ENCODE peak calls at places on chromosome 3, in five cellular contexts. One of them, this sample, is unnamed. For H3K36me3, the result is how much of the 10 kb centered on the place peaks cover.

GRCh38 chr3:16768956-16769355 is 115.8 kb upstream of the PLCL2 start:
- DNase-seq in PC-3: peak
- DNase-seq in colonic mucosa: no peak
- DNase-seq in kidney: no peak
- DNase-seq in fibroblast of lung: no peak
- DNase-seq in this sample: no peak

GRCh38 chr3:58392191-58392590 is 41.4 kb downstream of the PDHB start:
- DNase-seq in PC-3: no peak
- DNase-seq in colonic mucosa: no peak
- DNase-seq in kidney: no peak
- DNase-seq in fibroblast of lung: no peak
- DNase-seq in this sample: no peak

GRCh38 chr3:72368331-72368975 is 479.8 kb downstream of the SHQ1 start:
- DNase-seq in PC-3: no peak
- DNase-seq in colonic mucosa: no peak
- DNase-seq in kidney: no peak
- DNase-seq in fibroblast of lung: peak
- DNase-seq in this sample: peak

GRCh38 chr3:48125026-48125704 is 63.1 kb downstream of the CDC25A start:
- DNase-seq in PC-3: no peak
- DNase-seq in colonic mucosa: no peak
- DNase-seq in kidney: no peak
- DNase-seq in fibroblast of lung: no peak
- DNase-seq in this sample: peak

GRCh38 chr3:133709139-133709538 is 37.1 kb upstream of the TF start:
- DNase-seq in PC-3: no peak
- DNase-seq in colonic mucosa: no peak
- DNase-seq in kidney: no peak
- DNase-seq in fibroblast of lung: no peak
- DNase-seq in this sample: no peak

GRCh38 chr3:15629860-15630597 is 28.5 kb downstream of the BTD start:
- DNase-seq in PC-3: peak
- DNase-seq in colonic mucosa: peak
- DNase-seq in kidney: no peak
- DNase-seq in fibroblast of lung: peak
- DNase-seq in this sample: peak

GRCh38 chr3:10474847-10475246 is 30.5 kb downstream of the ATP2B2 start:
- DNase-seq in PC-3: no peak
- DNase-seq in colonic mucosa: no peak
- DNase-seq in kidney: peak
- DNase-seq in fibroblast of lung: no peak
- DNase-seq in this sample: no peak

GRCh38 chr3:134846943-134847342 is 51.9 kb downstream of the EPHB1 start:
- DNase-seq in PC-3: peak
- DNase-seq in colonic mucosa: no peak
- DNase-seq in kidney: peak
- DNase-seq in fibroblast of lung: peak
- DNase-seq in this sample: peak

GRCh38 chr3:10977864-10978510 is 14.6 kb upstream of the SLC6A1 start:
- DNase-seq in PC-3: no peak
- DNase-seq in colonic mucosa: no peak
- DNase-seq in kidney: no peak
- DNase-seq in fibroblast of lung: no peak
- DNase-seq in this sample: peak

GRCh38 chr3:185595520-185595919 is 9.4 kb downstream of the SENP2 start:
- DNase-seq in PC-3: no peak
- DNase-seq in colonic mucosa: no peak
- DNase-seq in kidney: no peak
- DNase-seq in fibroblast of lung: no peak
- DNase-seq in this sample: no peak

GRCh38 chr3:32972482-32973146 is 21.2 kb downstream of the CCR4 start:
- DNase-seq in PC-3: no peak
- DNase-seq in colonic mucosa: no peak
- DNase-seq in kidney: no peak
- DNase-seq in fibroblast of lung: no peak
- DNase-seq in this sample: no peak

GRCh38 chr3:124924741-124925140 is 9.8 kb downstream of the MUC13 start:
- DNase-seq in PC-3: no peak
- DNase-seq in colonic mucosa: no peak
- DNase-seq in kidney: no peak
- DNase-seq in fibroblast of lung: peak
- DNase-seq in this sample: no peak

GRCh38 chr3:165125836-165126235 is 47.5 kb upstream of the SI start:
- DNase-seq in PC-3: no peak
- DNase-seq in colonic mucosa: no peak
- DNase-seq in kidney: no peak
- DNase-seq in fibroblast of lung: no peak
- DNase-seq in this sample: no peak

GRCh38 chr3:3586843-3587626 is 212.2 kb upstream of the LRRN1 start:
- DNase-seq in PC-3: no peak
- DNase-seq in colonic mucosa: no peak
- DNase-seq in kidney: no peak
- DNase-seq in fibroblast of lung: no peak
- DNase-seq in this sample: no peak

GRCh38 chr3:89223188-89223587 is 115.8 kb downstream of the EPHA3 start:
- DNase-seq in PC-3: no peak
- DNase-seq in colonic mucosa: no peak
- DNase-seq in kidney: no peak
- DNase-seq in fibroblast of lung: no peak
- DNase-seq in this sample: no peak

GRCh38 chr3:5055352-5056004 is 66.6 kb upstream of the ARL8B start:
- DNase-seq in PC-3: no peak
- DNase-seq in colonic mucosa: no peak
- DNase-seq in kidney: no peak
- DNase-seq in fibroblast of lung: no peak
- DNase-seq in this sample: no peak
- H3K9ac ChIP-seq in PC-3: no peak
- H3K9ac ChIP-seq in colonic mucosa: no peak
- H3K9ac ChIP-seq in kidney: no peak
- H3K9ac ChIP-seq in fibroblast of lung: no peak
- H3K9ac ChIP-seq in this sample: no peak

DNA sequence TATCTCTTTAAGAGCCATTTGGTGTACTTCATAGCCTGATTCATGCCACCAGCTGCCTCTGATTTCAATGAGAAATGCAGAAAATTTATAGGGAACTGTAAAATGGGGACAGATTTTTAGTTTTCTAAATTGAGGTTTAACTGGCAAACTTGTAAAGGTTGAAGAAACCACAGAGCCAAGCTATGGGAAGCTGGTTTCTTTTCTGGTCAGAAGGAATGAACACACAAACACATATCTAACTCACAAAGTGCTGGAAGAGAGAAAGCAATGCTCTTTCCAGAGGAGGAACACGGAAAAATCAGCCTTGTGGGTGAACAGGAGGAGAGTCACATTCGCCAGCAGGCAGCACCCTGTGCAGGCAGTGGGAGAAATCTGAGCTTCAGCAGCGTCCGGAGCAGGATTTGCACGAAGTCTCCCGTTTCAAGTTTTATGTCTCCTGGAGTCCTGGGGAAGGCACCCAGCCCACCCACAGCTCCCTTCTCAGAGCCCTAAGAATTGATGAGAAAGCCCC is 481 bp downstream of the MASP1 start:
- DNase-seq in PC-3: no peak
- DNase-seq in colonic mucosa: no peak
- DNase-seq in kidney: no peak
- DNase-seq in fibroblast of lung: peak
- DNase-seq in this sample: no peak
- TF ChIP-seq CTCF in PC-3: no peak
- TF ChIP-seq CTCF in colonic mucosa: no peak
- TF ChIP-seq CTCF in kidney: no peak
- TF ChIP-seq CTCF in fibroblast of lung: no peak
- TF ChIP-seq CTCF in this sample: no peak

DNA sequence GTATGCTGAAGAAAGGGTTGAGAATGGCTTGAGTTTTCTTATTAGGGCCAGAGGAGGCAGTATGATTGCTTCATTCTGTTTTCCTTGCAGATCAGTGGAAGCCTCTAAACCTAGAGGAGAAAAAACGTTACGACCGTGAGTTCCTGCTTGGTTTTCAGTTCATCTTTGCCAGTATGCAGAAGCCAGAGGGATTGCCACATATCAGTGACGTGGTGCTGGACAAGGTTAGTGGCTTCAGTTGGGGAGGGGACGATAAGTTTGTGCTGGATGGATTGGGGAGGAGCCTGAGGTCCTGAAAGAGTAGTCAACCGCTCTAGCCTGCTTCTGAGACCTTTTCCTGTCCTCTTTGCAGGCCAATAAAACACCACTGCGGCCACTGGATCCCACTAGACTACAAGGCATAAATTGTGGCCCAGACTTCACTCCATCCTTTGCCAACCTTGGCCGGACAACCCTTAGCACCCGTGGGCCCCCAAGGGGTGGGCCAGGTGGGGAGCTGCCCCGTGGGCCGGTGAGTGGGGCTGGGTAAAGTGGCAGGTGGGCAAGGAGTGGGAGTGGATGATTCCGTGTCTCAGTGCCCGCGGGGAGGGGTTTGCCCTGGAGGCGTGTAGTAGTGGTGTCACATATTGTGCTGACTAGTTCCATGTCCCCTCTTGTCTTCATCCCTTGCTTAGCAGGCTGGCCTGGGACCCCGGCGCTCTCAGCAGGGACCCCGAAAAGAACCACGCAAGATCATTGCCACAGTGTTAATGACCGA is 8.5 kb downstream of the EIF4G1 start:
- DNase-seq in PC-3: no peak
- DNase-seq in colonic mucosa: no peak
- DNase-seq in kidney: peak
- DNase-seq in fibroblast of lung: no peak
- DNase-seq in this sample: no peak
- H3K36me3 ChIP-seq in PC-3: half or more
- H3K36me3 ChIP-seq in colonic mucosa: under half
- H3K36me3 ChIP-seq in kidney: half or more
- H3K36me3 ChIP-seq in fibroblast of lung: half or more
- H3K36me3 ChIP-seq in this sample: half or more

DNA sequence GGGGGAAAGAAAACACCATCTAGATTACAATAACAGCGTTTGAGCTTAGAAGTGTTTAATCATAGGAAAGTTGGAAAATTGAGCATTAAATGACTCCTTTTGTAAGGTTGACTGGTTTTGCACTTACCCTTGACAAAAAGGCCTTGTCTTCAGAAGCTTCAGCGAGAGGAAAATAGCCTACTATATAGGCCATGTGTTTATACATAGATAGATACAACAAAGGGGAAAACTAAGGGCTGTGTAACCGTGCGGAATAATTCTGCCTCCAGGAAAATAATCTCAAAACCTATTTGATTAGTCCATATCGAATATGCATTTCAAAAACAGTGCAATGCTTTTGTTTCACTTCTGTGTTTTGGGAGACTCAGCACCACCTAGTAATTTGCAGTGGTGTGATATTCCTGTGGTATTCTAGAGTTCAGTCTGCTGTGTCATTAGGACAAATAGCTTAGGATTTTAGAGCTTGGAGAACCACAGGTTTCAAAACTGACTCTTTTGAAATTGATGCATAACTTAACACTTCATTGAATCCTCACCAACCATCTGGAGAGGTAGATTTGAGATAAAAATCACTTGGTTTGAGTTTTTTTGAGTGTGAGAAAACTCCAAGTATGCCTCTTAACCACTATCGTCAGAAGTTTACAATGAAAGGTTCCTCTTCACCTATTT is 1.8 kb downstream of the ARHGAP31 start:
- DNase-seq in PC-3: no peak
- DNase-seq in colonic mucosa: no peak
- DNase-seq in kidney: no peak
- DNase-seq in fibroblast of lung: peak
- DNase-seq in this sample: no peak
- H3K9ac ChIP-seq in PC-3: peak
- H3K9ac ChIP-seq in colonic mucosa: no peak
- H3K9ac ChIP-seq in kidney: no peak
- H3K9ac ChIP-seq in fibroblast of lung: no peak
- H3K9ac ChIP-seq in this sample: no peak